ENCODE peak calls at places on chromosomes 5 and 9, in ten cellular contexts. Z is T-helper 2 cell; A is naive B cell; C is left lung; R is stimulated activated CD4-positive, alpha-beta T cell treated with anti-CD3 and anti-CD28 coated beads, Interleukin-2, amount 100 ng/mL, for 24 hours; B is activated effector memory CD4-positive, alpha-beta T cell treated with Interleukin-2 at 50 U/mL for 16 hours; O is GM19239; M is M059J; E is NCI-H1092; K is BJ. X is an unnamed sample.

GRCh38 chr9:134251296-134251695 is 75.0 kb upstream of the RXRA start:
- DNase-seq in Z (no peak), A (no peak), C (no peak), R (no peak), B (no peak), O (no peak), M (no peak), E (no peak), K (no peak), X (no peak)

GRCh38 chr5:151093476-151093889 is 12.6 kb upstream of the TNIP1 start:
- DNase-seq in Z (no peak), A (no peak), C (no peak), R (no peak), B (no peak), O (no peak), M (peak), E (no peak), K (peak), X (no peak)

GRCh38 chr9:105401651-105402050 is 46.2 kb upstream of the FSD1L start:
- DNase-seq in Z (no peak), A (no peak), C (no peak), R (no peak), B (no peak), O (no peak), M (no peak), E (no peak), K (no peak), X (no peak)

GRCh38 chr9:116524778-116525470 is 162.2 kb upstream of the TRIM32 start:
- DNase-seq in Z (no peak), A (no peak), C (no peak), R (no peak), B (no peak), O (no peak), M (no peak), E (no peak), K (no peak), X (no peak)

GRCh38 chr5:169347786-169348185 is 46.8 kb upstream of the SLIT3 start:
- DNase-seq in Z (no peak), A (no peak), C (no peak), R (no peak), B (no peak), O (no peak), M (no peak), E (no peak), K (peak), X (no peak)

GRCh38 chr5:132489871-132490483 is 596 bp downstream of the IRF1 start:
- DNase-seq in Z (no peak), A (no peak), C (peak), R (peak), B (peak), O (no peak), M (peak), E (no peak), K (no peak), X (peak)

GRCh38 chr9:93587651-93588347 is 11.4 kb downstream of the PHF2 start:
- DNase-seq in Z (no peak), A (no peak), C (no peak), R (no peak), B (no peak), O (no peak), M (no peak), E (no peak), K (no peak), X (no peak)

GRCh38 chr9:135906291-135907005 is 898 bp downstream of the CAMSAP1 start:
- DNase-seq in Z (peak), A (no peak), C (no peak), R (no peak), B (no peak), O (no peak), M (peak), E (no peak), K (no peak), X (no peak)

GRCh38 chr5:149320791-149321330 is 24.4 kb upstream of the GRPEL2 start:
- DNase-seq in Z (no peak), A (no peak), C (peak), R (no peak), B (no peak), O (no peak), M (peak), E (peak), K (peak), X (no peak)

GRCh38 chr9:120893585-120893857 is 16.5 kb upstream of the PHF19 start:
- DNase-seq in Z (no peak), A (no peak), C (no peak), R (no peak), B (no peak), O (no peak), M (no peak), E (no peak), K (no peak), X (no peak)

GRCh38 chr5:95081500-95082355 is 203.2 kb downstream of the MCTP1 start:
- DNase-seq in Z (no peak), A (no peak), C (peak), R (no peak), B (no peak), O (no peak), M (peak), E (no peak), K (peak), X (no peak)

GRCh38 chr5:40112875-40113274 is 566.8 kb upstream of the PTGER4 start:
- DNase-seq in Z (no peak), A (no peak), C (no peak), R (no peak), B (no peak), O (no peak), M (no peak), E (no peak), K (no peak), X (no peak)

GRCh38 chr9:137488330-137488653 is 29.2 kb upstream of the NSMF start:
- DNase-seq in Z (no peak), A (no peak), C (no peak), R (no peak), B (no peak), O (no peak), M (no peak), E (peak), K (no peak), X (no peak)

GRCh38 chr5:163089233-163089632 is 348.2 kb upstream of the CCNG1 start:
- DNase-seq in Z (no peak), A (no peak), C (no peak), R (no peak), B (no peak), O (no peak), M (no peak), E (peak), K (no peak), X (no peak)

GRCh38 chr9:36029765-36030528 is 6.8 kb upstream of the RECK start:
- DNase-seq in Z (no peak), A (no peak), C (no peak), R (no peak), B (no peak), O (no peak), M (peak), E (no peak), K (peak), X (no peak)